ENCODE peak calls at places on chromosomes 16 and 17, in five cellular contexts. Q, N, L, H and K are unnamed samples.
A peak's percentile ranks its signal among the peaks of the same experiment; 100 is the strongest.

GRCh38 chr17:31424944-31425582 is 33.6 kb downstream of the RAB11FIP4 start:
- DNase-seq in Q (peak; percentile 36), N (no peak), L (no peak), H (peak; percentile 75), K (no peak)

GRCh38 chr17:64343833-64344637 is 46.6 kb downstream of the PECAM1 start:
- DNase-seq in Q (no peak), N (peak; percentile 50), L (peak; percentile 91), H (peak; percentile 63), K (no peak)

GRCh38 chr17:75692976-75693375 is 25.8 kb downstream of the SAP30BP start:
- DNase-seq in Q (no peak), N (no peak), L (no peak), H (no peak), K (no peak)

GRCh38 chr17:80921159-80921558 is 70.5 kb upstream of the CHMP6 start:
- DNase-seq in Q (no peak), N (no peak), L (no peak), H (no peak), K (no peak)

GRCh38 chr16:51150894-51151320 is at the start of gene SALL1:
- DNase-seq in Q (no peak), N (no peak), L (peak; percentile 6), H (peak; percentile 69), K (no peak)

GRCh38 chr17:55314784-55315491 is 50.2 kb downstream of the HLF start:
- DNase-seq in Q (no peak), N (no peak), L (no peak), H (peak; percentile 13), K (no peak)

GRCh38 chr17:42565523-42566214 is 1.2 kb upstream of the MLX start:
- DNase-seq in Q (no peak), N (no peak), L (no peak), H (no peak), K (no peak)

GRCh38 chr17:68501074-68501473 is 11.2 kb upstream of the PRKAR1A start:
- DNase-seq in Q (no peak), N (no peak), L (no peak), H (no peak), K (no peak)

GRCh38 chr16:87919681-87919994 is 16.7 kb downstream of the CA5A start:
- DNase-seq in Q (no peak), N (no peak), L (no peak), H (peak; percentile 84), K (no peak)

GRCh38 chr16:52634528-52634927 is 87.6 kb upstream of the TOX3 start:
- DNase-seq in Q (no peak), N (no peak), L (no peak), H (no peak), K (no peak)

GRCh38 chr16:56263711-56264608 is 72.7 kb downstream of the GNAO1 start:
- DNase-seq in Q (no peak), N (no peak), L (no peak), H (no peak), K (no peak)

GRCh38 chr17:69857412-69857835 is 217.6 kb upstream of the KCNJ16 start:
- DNase-seq in Q (no peak), N (peak; percentile 74), L (peak; percentile 94), H (no peak), K (peak; percentile 8)

GRCh38 chr17:18185391-18185790 is 1.8 kb downstream of the ALKBH5 start:
- DNase-seq in Q (no peak), N (no peak), L (peak; percentile 68), H (no peak), K (no peak)

GRCh38 chr17:6713918-6714271 is 726 bp upstream of the SLC13A5 start:
- DNase-seq in Q (no peak), N (no peak), L (no peak), H (no peak), K (no peak)

GRCh38 chr16:50547340-50547865 is 793 bp upstream of the NKD1 start:
- DNase-seq in Q (no peak), N (no peak), L (no peak), H (peak; percentile 87), K (peak; percentile 26)

GRCh38 chr16:66695474-66695934 is 1.0 kb downstream of the CMTM4 start:
- DNase-seq in Q (no peak), N (no peak), L (no peak), H (no peak), K (no peak)

GRCh38 chr16:1712791-1713261 is 6.8 kb downstream of the MAPK8IP3 start:
- DNase-seq in Q (no peak), N (no peak), L (peak; percentile 30), H (no peak), K (no peak)

GRCh38 chr17:60154616-60155426 is 5.0 kb downstream of the CA4 start:
- DNase-seq in Q (no peak), N (no peak), L (peak; percentile 69), H (peak; percentile 71), K (no peak)

GRCh38 chr17:9522074-9522473 is 53.5 kb downstream of the STX8 start:
- DNase-seq in Q (no peak), N (peak; percentile 14), L (peak; percentile 73), H (peak; percentile 68), K (no peak)

GRCh38 chr17:43171761-43172487 is 910 bp downstream of the NBR1 start:
- DNase-seq in Q (no peak), N (peak; percentile 88), L (peak; percentile 92), H (peak; percentile 66), K (peak; percentile 50)

GRCh38 chr17:1783834-1784611 is 22.2 kb downstream of the SERPINF1 start:
- DNase-seq in Q (no peak), N (peak; percentile 46), L (peak; percentile 98), H (peak; percentile 73), K (peak; percentile 6)

GRCh38 chr17:3573246-3574100 is 15.9 kb upstream of the TRPV3 start:
- DNase-seq in Q (no peak), N (no peak), L (no peak), H (no peak), K (no peak)

GRCh38 chr17:44049294-44050080 is 17.0 kb downstream of the LSM12 start:
- DNase-seq in Q (no peak), N (no peak), L (no peak), H (no peak), K (no peak)

GRCh38 chr17:41082565-41083136 is 1.3 kb upstream of the KRTAP4-7 start:
- DNase-seq in Q (no peak), N (peak; percentile 58), L (no peak), H (no peak), K (no peak)

GRCh38 chr16:70788668-70789161 is 12.2 kb downstream of the VAC14 start:
- DNase-seq in Q (no peak), N (no peak), L (peak; percentile 36), H (no peak), K (no peak)

GRCh38 chr17:13562271-13562800 is 39.4 kb downstream of the HS3ST3A1 start:
- DNase-seq in Q (no peak), N (peak; percentile 82), L (peak; percentile 95), H (no peak), K (no peak)

GRCh38 chr16:67708368-67708771 is 10.7 kb downstream of the GFOD2 start:
- DNase-seq in Q (no peak), N (peak; percentile 29), L (peak; percentile 4), H (no peak), K (no peak)

GRCh38 chr17:17032131-17032692 is 10.0 kb upstream of the MPRIP start:
- DNase-seq in Q (no peak), N (peak; percentile 82), L (peak; percentile 58), H (peak; percentile 72), K (no peak)

GRCh38 chr17:77884019-77884418 is 74.5 kb upstream of the TNRC6C start:
- DNase-seq in Q (no peak), N (no peak), L (no peak), H (peak; percentile 73), K (no peak)

GRCh38 chr17:19335951-19336631 is 26.4 kb downstream of the B9D1 start:
- DNase-seq in Q (no peak), N (no peak), L (no peak), H (peak; percentile 68), K (no peak)

GRCh38 chr17:19339341-19339815 is 23.1 kb downstream of the B9D1 start:
- DNase-seq in Q (no peak), N (no peak), L (peak; percentile 51), H (peak; percentile 57), K (no peak)

GRCh38 chr17:19336938-19337711 is 25.4 kb downstream of the B9D1 start:
- DNase-seq in Q (no peak), N (no peak), L (no peak), H (peak; percentile 91), K (no peak)

GRCh38 chr17:19337712-19338023 is 24.9 kb downstream of the B9D1 start:
- DNase-seq in Q (no peak), N (no peak), L (peak; percentile 32), H (no peak), K (no peak)

GRCh38 chr17:19338031-19338990 is 24.2 kb downstream of the B9D1 start:
- DNase-seq in Q (peak; percentile 47), N (peak; percentile 50), L (peak; percentile 53), H (peak; percentile 96), K (no peak)
- H3K9ac ChIP-seq in Q (no peak overlapping the region), N (no peak overlapping the region), L (no peak overlapping the region), H (no peak overlapping the region), K (no peak overlapping the region)

GRCh38 chr17:27466748-27467375 is 10.6 kb downstream of the KSR1 start:
- DNase-seq in Q (no peak), N (no peak), L (no peak), H (no peak), K (no peak)
- H3K9ac ChIP-seq in Q (no peak overlapping the region), N (no peak overlapping the region), L (no peak overlapping the region), H (no peak overlapping the region), K (no peak overlapping the region)

DNA sequence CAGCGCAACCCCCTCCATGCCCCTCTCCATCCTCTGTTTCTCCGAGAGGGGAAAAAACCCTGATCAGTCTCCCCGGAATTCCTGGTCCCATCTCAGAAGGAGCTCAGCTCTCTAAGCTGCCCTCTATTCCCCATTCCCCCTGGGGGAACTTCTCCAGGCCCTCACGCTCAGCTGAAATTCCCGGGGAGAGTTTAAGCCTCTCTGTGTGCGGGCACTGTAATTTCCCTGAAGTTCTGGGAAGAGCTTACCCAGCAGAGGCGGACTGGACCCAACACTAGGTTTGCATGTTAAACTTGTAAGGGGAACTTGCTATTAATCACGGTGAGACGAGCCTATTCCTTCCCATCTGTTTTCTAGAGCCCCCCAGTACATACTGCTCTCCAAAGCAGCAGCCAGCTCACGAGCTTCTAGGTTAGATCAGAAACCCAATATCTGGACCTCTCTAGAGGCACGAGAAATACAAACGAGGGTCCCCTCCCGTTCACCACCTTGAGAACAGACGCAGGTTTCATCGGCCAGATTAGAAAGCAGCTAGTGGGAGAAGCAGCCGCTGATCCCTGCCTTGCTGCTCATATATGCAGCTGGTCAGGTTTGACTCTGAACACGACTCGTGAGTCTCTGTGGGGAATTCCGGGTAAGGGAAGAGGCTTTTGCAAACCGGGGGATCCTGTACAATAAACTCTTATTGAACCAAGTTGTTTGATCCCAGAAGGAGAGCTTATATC is 1.4 kb downstream of the VAT1L start:
- DNase-seq in Q (no peak), N (no peak), L (no peak), H (peak; percentile 57), K (no peak)
- H3K9ac ChIP-seq in Q (peak overlapping the region; percentile 9), N (no peak overlapping the region), L (no peak overlapping the region), H (no peak overlapping the region), K (no peak overlapping the region)

DNA sequence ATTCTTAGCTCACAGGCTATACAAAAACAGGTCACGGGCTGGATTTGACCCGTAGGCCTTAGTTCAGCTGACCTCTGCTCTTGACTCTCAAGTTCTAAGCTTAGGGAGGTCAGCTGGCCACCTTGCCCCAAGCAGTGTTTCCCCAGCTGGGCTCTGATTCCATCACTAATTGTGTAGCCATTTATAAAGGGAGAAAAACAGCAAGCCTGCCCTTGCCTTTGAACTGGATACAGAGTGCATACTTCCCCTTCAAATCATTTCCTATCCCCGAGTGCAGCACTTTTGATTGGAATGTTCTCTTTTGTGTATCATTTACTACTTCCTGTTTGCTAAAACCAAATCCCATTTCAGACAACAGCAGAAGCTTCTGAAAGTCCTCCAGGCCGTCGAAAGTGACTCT is 153.6 kb downstream of the KATNIP start:
- DNase-seq in Q (no peak), N (no peak), L (no peak), H (no peak), K (no peak)
- H3K9ac ChIP-seq in Q (no peak overlapping the region), N (no peak overlapping the region), L (no peak overlapping the region), H (no peak overlapping the region), K (no peak overlapping the region)